ENCODE peak calls at places on chromosomes 13 and 19, in nine cellular contexts. One of them, this sample, is unnamed.

GRCh38 chr19:50794778-50795664 is 4.8 kb downstream of the ACP4 start:
- DNase-seq in mucosa of descending colon: peak
- DNase-seq in RWPE1: no peak
- DNase-seq in epithelial cell of esophagus: peak
- DNase-seq in lower leg skin: no peak
- DNase-seq in Caco-2: peak
- DNase-seq in GM12865: peak
- DNase-seq in brain microvascular endothelial cell: no peak
- DNase-seq in CD4-positive, alpha-beta T cell: no peak
- DNase-seq in this sample: no peak

GRCh38 chr13:114320065-114320464 is 5.8 kb downstream of the CHAMP1 start:
- DNase-seq in mucosa of descending colon: no peak
- DNase-seq in RWPE1: no peak
- DNase-seq in epithelial cell of esophagus: no peak
- DNase-seq in lower leg skin: no peak
- DNase-seq in Caco-2: no peak
- DNase-seq in GM12865: no peak
- DNase-seq in brain microvascular endothelial cell: no peak
- DNase-seq in CD4-positive, alpha-beta T cell: no peak
- DNase-seq in this sample: no peak

GRCh38 chr19:8097681-8098567 is 45.4 kb downstream of the CCL25 start:
- DNase-seq in mucosa of descending colon: no peak
- DNase-seq in RWPE1: no peak
- DNase-seq in epithelial cell of esophagus: no peak
- DNase-seq in lower leg skin: no peak
- DNase-seq in Caco-2: no peak
- DNase-seq in GM12865: peak
- DNase-seq in brain microvascular endothelial cell: no peak
- DNase-seq in CD4-positive, alpha-beta T cell: no peak
- DNase-seq in this sample: no peak

GRCh38 chr19:33473644-33474305 is 47.8 kb downstream of the PEPD start:
- DNase-seq in mucosa of descending colon: no peak
- DNase-seq in RWPE1: peak
- DNase-seq in epithelial cell of esophagus: no peak
- DNase-seq in lower leg skin: no peak
- DNase-seq in Caco-2: peak
- DNase-seq in GM12865: no peak
- DNase-seq in brain microvascular endothelial cell: peak
- DNase-seq in CD4-positive, alpha-beta T cell: no peak
- DNase-seq in this sample: no peak

GRCh38 chr13:100542546-100543156 is 45.9 kb downstream of the GGACT start:
- DNase-seq in mucosa of descending colon: no peak
- DNase-seq in RWPE1: peak
- DNase-seq in epithelial cell of esophagus: peak
- DNase-seq in lower leg skin: no peak
- DNase-seq in Caco-2: no peak
- DNase-seq in GM12865: peak
- DNase-seq in brain microvascular endothelial cell: peak
- DNase-seq in CD4-positive, alpha-beta T cell: no peak
- DNase-seq in this sample: no peak

GRCh38 chr13:53038993-53039392 is 10.4 kb downstream of the OLFM4 start:
- DNase-seq in mucosa of descending colon: no peak
- DNase-seq in RWPE1: no peak
- DNase-seq in epithelial cell of esophagus: no peak
- DNase-seq in lower leg skin: no peak
- DNase-seq in Caco-2: no peak
- DNase-seq in GM12865: no peak
- DNase-seq in brain microvascular endothelial cell: no peak
- DNase-seq in CD4-positive, alpha-beta T cell: no peak
- DNase-seq in this sample: no peak

GRCh38 chr19:16117594-16118033 is 5.9 kb downstream of the RAB8A start:
- DNase-seq in mucosa of descending colon: no peak
- DNase-seq in RWPE1: no peak
- DNase-seq in epithelial cell of esophagus: no peak
- DNase-seq in lower leg skin: no peak
- DNase-seq in Caco-2: no peak
- DNase-seq in GM12865: peak
- DNase-seq in brain microvascular endothelial cell: no peak
- DNase-seq in CD4-positive, alpha-beta T cell: no peak
- DNase-seq in this sample: no peak

GRCh38 chr19:45578861-45579260 is 5.7 kb downstream of the OPA3 start:
- DNase-seq in mucosa of descending colon: no peak
- DNase-seq in RWPE1: no peak
- DNase-seq in epithelial cell of esophagus: no peak
- DNase-seq in lower leg skin: no peak
- DNase-seq in Caco-2: no peak
- DNase-seq in GM12865: no peak
- DNase-seq in brain microvascular endothelial cell: no peak
- DNase-seq in CD4-positive, alpha-beta T cell: no peak
- DNase-seq in this sample: no peak

GRCh38 chr13:107883561-107884175 is 331.7 kb downstream of the LIG4 start:
- DNase-seq in mucosa of descending colon: no peak
- DNase-seq in RWPE1: no peak
- DNase-seq in epithelial cell of esophagus: no peak
- DNase-seq in lower leg skin: no peak
- DNase-seq in Caco-2: no peak
- DNase-seq in GM12865: no peak
- DNase-seq in brain microvascular endothelial cell: peak
- DNase-seq in CD4-positive, alpha-beta T cell: no peak
- DNase-seq in this sample: no peak

GRCh38 chr19:45474191-45474940 is 6.6 kb downstream of the FOSB start:
- DNase-seq in mucosa of descending colon: no peak
- DNase-seq in RWPE1: no peak
- DNase-seq in epithelial cell of esophagus: no peak
- DNase-seq in lower leg skin: no peak
- DNase-seq in Caco-2: no peak
- DNase-seq in GM12865: no peak
- DNase-seq in brain microvascular endothelial cell: peak
- DNase-seq in CD4-positive, alpha-beta T cell: peak
- DNase-seq in this sample: no peak

GRCh38 chr13:32407854-32408253 is 20.1 kb downstream of the N4BP2L1 start:
- DNase-seq in mucosa of descending colon: no peak
- DNase-seq in RWPE1: no peak
- DNase-seq in epithelial cell of esophagus: no peak
- DNase-seq in lower leg skin: no peak
- DNase-seq in Caco-2: no peak
- DNase-seq in GM12865: peak
- DNase-seq in brain microvascular endothelial cell: no peak
- DNase-seq in CD4-positive, alpha-beta T cell: no peak
- DNase-seq in this sample: no peak

GRCh38 chr19:34351382-34351802 is 13.6 kb upstream of the GPI start:
- DNase-seq in mucosa of descending colon: no peak
- DNase-seq in RWPE1: no peak
- DNase-seq in epithelial cell of esophagus: peak
- DNase-seq in lower leg skin: no peak
- DNase-seq in Caco-2: no peak
- DNase-seq in GM12865: no peak
- DNase-seq in brain microvascular endothelial cell: no peak
- DNase-seq in CD4-positive, alpha-beta T cell: no peak
- DNase-seq in this sample: no peak

DNA sequence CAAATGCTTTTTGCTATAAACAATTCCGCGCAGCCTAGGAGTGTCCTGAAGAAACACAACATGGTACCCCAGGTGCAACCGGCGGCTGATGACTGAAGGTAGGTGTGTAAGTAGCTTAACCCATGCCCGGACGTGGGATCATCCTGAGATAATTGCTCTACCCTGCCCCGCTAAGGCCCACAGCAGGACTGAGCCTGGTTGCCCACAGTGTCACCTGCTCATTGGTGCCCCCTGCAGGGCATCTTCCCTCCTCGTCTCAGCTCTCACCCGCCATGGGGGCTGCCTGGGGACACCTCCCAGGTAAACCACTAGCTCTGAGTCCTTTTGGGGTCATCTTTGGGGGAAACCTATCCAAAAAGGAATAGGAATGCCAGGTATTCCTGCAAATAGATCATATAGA is 22.3 kb downstream of the TMEM161A start:
- DNase-seq in mucosa of descending colon: peak
- DNase-seq in RWPE1: no peak
- DNase-seq in epithelial cell of esophagus: no peak
- DNase-seq in lower leg skin: no peak
- DNase-seq in Caco-2: no peak
- DNase-seq in GM12865: peak
- DNase-seq in brain microvascular endothelial cell: no peak
- DNase-seq in CD4-positive, alpha-beta T cell: peak
- DNase-seq in this sample: no peak
- TF ChIP-seq CTCF in mucosa of descending colon: peak
- TF ChIP-seq CTCF in RWPE1: peak
- TF ChIP-seq CTCF in epithelial cell of esophagus: peak
- TF ChIP-seq CTCF in lower leg skin: no peak
- TF ChIP-seq CTCF in Caco-2: peak
- TF ChIP-seq CTCF in GM12865: peak
- TF ChIP-seq CTCF in brain microvascular endothelial cell: peak
- TF ChIP-seq CTCF in CD4-positive, alpha-beta T cell: peak
- TF ChIP-seq CTCF in this sample: no peak

DNA sequence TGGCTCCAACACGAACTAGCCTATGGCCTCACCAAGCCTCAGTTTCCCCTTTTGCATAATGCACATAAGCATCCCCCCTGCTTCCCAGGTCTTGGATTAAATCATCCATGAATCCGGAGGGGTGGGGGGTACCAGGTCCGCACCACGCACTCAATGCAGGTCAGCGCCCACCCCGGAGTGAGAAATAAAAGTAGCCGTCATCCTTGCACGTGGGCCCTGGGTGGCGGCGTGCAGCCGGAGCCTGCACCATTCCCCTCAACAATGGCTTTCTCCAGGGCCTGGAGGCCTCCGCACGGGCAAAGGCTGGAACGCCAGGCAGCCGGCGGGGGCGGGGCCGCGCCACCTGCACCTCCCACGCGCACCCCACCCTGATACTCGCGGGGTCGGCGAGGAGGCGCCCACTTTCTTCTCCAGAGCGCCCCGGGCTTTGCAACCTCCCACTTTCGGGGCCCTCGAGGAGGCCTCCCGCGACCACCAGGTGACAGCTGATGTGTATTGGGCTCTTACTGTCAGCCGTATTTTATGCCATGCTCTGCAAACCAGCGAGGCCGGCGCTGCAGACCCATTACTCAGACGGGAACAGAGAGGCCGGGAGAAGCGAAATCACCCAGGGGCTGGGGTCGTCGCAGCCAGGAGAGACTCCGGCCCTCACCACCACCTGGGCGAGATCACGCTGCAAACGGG is 767 bp upstream of the GADD45B start:
- DNase-seq in mucosa of descending colon: peak
- DNase-seq in RWPE1: no peak
- DNase-seq in epithelial cell of esophagus: peak
- DNase-seq in lower leg skin: no peak
- DNase-seq in Caco-2: peak
- DNase-seq in GM12865: peak
- DNase-seq in brain microvascular endothelial cell: peak
- DNase-seq in CD4-positive, alpha-beta T cell: peak
- DNase-seq in this sample: no peak
- TF ChIP-seq CTCF in mucosa of descending colon: no peak
- TF ChIP-seq CTCF in RWPE1: no peak
- TF ChIP-seq CTCF in epithelial cell of esophagus: no peak
- TF ChIP-seq CTCF in lower leg skin: no peak
- TF ChIP-seq CTCF in Caco-2: no peak
- TF ChIP-seq CTCF in GM12865: no peak
- TF ChIP-seq CTCF in brain microvascular endothelial cell: no peak
- TF ChIP-seq CTCF in CD4-positive, alpha-beta T cell: no peak
- TF ChIP-seq CTCF in this sample: no peak

GRCh38 chr19:30361721-30362120 is 10.5 kb upstream of the ZNF536 start:
- DNase-seq in mucosa of descending colon: no peak
- DNase-seq in RWPE1: no peak
- DNase-seq in epithelial cell of esophagus: no peak
- DNase-seq in lower leg skin: no peak
- DNase-seq in Caco-2: no peak
- DNase-seq in GM12865: no peak
- DNase-seq in brain microvascular endothelial cell: no peak
- DNase-seq in CD4-positive, alpha-beta T cell: no peak
- DNase-seq in this sample: no peak

GRCh38 chr19:30359936-30360335 is 12.2 kb upstream of the ZNF536 start:
- DNase-seq in mucosa of descending colon: no peak
- DNase-seq in RWPE1: no peak
- DNase-seq in epithelial cell of esophagus: no peak
- DNase-seq in lower leg skin: no peak
- DNase-seq in Caco-2: no peak
- DNase-seq in GM12865: no peak
- DNase-seq in brain microvascular endothelial cell: no peak
- DNase-seq in CD4-positive, alpha-beta T cell: no peak
- DNase-seq in this sample: no peak

GRCh38 chr19:30358821-30359580 is 13.2 kb upstream of the ZNF536 start:
- DNase-seq in mucosa of descending colon: no peak
- DNase-seq in RWPE1: no peak
- DNase-seq in epithelial cell of esophagus: no peak
- DNase-seq in lower leg skin: no peak
- DNase-seq in Caco-2: no peak
- DNase-seq in GM12865: no peak
- DNase-seq in brain microvascular endothelial cell: no peak
- DNase-seq in CD4-positive, alpha-beta T cell: no peak
- DNase-seq in this sample: no peak

GRCh38 chr19:30361107-30361447 is 11.1 kb upstream of the ZNF536 start:
- DNase-seq in mucosa of descending colon: no peak
- DNase-seq in RWPE1: no peak
- DNase-seq in epithelial cell of esophagus: no peak
- DNase-seq in lower leg skin: no peak
- DNase-seq in Caco-2: no peak
- DNase-seq in GM12865: no peak
- DNase-seq in brain microvascular endothelial cell: no peak
- DNase-seq in CD4-positive, alpha-beta T cell: no peak
- DNase-seq in this sample: no peak

DNA sequence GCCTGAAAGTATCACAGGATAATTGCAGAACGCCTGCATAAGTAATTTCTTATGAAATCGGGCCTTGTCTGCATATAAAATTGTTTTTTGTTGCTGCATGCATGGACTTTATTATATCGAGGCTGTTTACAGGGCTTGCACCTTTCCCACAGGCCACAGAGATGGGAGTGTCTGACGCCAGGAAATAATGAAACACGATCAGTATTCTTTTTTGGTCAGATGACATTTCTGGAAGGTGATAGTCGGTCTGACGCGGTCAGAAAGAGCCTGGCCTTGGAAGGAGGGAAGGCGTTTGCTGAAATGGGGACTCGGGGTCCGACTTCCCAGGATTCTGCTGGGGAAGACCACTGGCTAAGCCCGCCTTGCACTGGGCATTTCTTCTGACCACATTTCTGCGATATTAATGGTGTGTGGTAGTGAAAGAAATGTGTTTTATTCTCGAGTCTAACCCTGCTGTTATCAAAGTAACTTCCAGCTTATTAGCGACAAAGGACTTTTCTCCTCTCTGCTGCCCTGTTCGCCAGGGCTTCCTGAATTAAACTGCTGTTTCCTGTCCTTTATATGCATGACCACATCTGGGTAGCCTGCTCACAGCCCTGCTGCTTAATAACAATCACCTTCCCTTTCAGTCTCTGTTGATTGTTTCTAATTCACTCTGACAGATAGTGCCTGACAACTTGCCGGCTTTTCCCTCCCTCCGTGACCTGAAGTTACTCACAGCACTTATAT is 11.6 kb upstream of the ZNF536 start:
- DNase-seq in mucosa of descending colon: no peak
- DNase-seq in RWPE1: no peak
- DNase-seq in epithelial cell of esophagus: no peak
- DNase-seq in lower leg skin: no peak
- DNase-seq in Caco-2: no peak
- DNase-seq in GM12865: no peak
- DNase-seq in brain microvascular endothelial cell: no peak
- DNase-seq in CD4-positive, alpha-beta T cell: no peak
- DNase-seq in this sample: no peak
- TF ChIP-seq CTCF in mucosa of descending colon: no peak
- TF ChIP-seq CTCF in RWPE1: no peak
- TF ChIP-seq CTCF in epithelial cell of esophagus: no peak
- TF ChIP-seq CTCF in lower leg skin: no peak
- TF ChIP-seq CTCF in Caco-2: no peak
- TF ChIP-seq CTCF in GM12865: no peak
- TF ChIP-seq CTCF in brain microvascular endothelial cell: no peak
- TF ChIP-seq CTCF in CD4-positive, alpha-beta T cell: no peak
- TF ChIP-seq CTCF in this sample: no peak

GRCh38 chr13:40059540-40060232 is 404.2 kb downstream of the COG6 start:
- DNase-seq in mucosa of descending colon: no peak
- DNase-seq in RWPE1: no peak
- DNase-seq in epithelial cell of esophagus: peak
- DNase-seq in lower leg skin: no peak
- DNase-seq in Caco-2: no peak
- DNase-seq in GM12865: peak
- DNase-seq in brain microvascular endothelial cell: no peak
- DNase-seq in CD4-positive, alpha-beta T cell: no peak
- DNase-seq in this sample: no peak
- TF ChIP-seq CTCF in mucosa of descending colon: no peak
- TF ChIP-seq CTCF in RWPE1: no peak
- TF ChIP-seq CTCF in epithelial cell of esophagus: peak
- TF ChIP-seq CTCF in lower leg skin: no peak
- TF ChIP-seq CTCF in Caco-2: no peak
- TF ChIP-seq CTCF in GM12865: no peak
- TF ChIP-seq CTCF in brain microvascular endothelial cell: no peak
- TF ChIP-seq CTCF in CD4-positive, alpha-beta T cell: no peak
- TF ChIP-seq CTCF in this sample: no peak

This sample was measured in omental fat pad.